ENCODE peak calls at places on chromosomes 5 and 9, in ten cellular contexts. Z is lung; S is anterior cingulate cortex; F is activated T-helper 1 cell treated with Interleukin-2 at 50 U/mL for 16 hours; N is NCI-H2029; O is T-helper 17 cell; M is RPMI8226; P is heart right ventricle; E is DMS153; V is stimulated activated CD8-positive, alpha-beta memory T cell treated with anti-CD3 and anti-CD28 coated beads, Interleukin-4, amount 100 ng/mL, for 24 hours. U is an unnamed sample.

GRCh38 chr5:92641031-92641962 is 939.7 kb downstream of the NR2F1-AS1 start:
- DNase-seq in S (no peak), E (peak), N (peak), Z (no peak), F (no peak), V (no peak), P (peak), O (no peak), M (peak), U (no peak)

GRCh38 chr9:98881836-98882568 is 61.7 kb upstream of the COL15A1 start:
- DNase-seq in F (no peak), Z (no peak), E (no peak), M (no peak), N (no peak), O (no peak), S (no peak), V (no peak), P (no peak), U (no peak)

GRCh38 chr5:154196955-154197652 is 6.6 kb downstream of the GALNT10 start:
- DNase-seq in E (no peak), P (no peak), V (no peak), M (no peak), F (no peak), N (peak), S (no peak), Z (no peak), O (no peak), U (no peak)

GRCh38 chr9:103627731-103628130 is 466.4 kb upstream of the SMC2 start:
- DNase-seq in F (no peak), V (no peak), O (no peak), E (no peak), S (no peak), Z (no peak), N (no peak), P (no peak), M (no peak), U (no peak)

GRCh38 chr9:127574089-127574921 is 37.8 kb upstream of the STXBP1 start:
- DNase-seq in S (no peak), V (no peak), M (peak), P (no peak), Z (peak), F (no peak), E (peak), N (peak), O (no peak), U (no peak)

GRCh38 chr5:116671211-116671736 is 96.7 kb upstream of the SEMA6A start:
- DNase-seq in S (no peak), N (no peak), E (no peak), V (no peak), M (peak), F (no peak), P (no peak), Z (no peak), O (no peak), U (no peak)

GRCh38 chr5:7877851-7878250 is 8.9 kb downstream of the MTRR start:
- DNase-seq in M (peak), O (no peak), V (no peak), P (no peak), N (peak), Z (no peak), F (no peak), E (no peak), S (no peak), U (no peak)

GRCh38 chr5:127556609-127557348 is 39.3 kb downstream of the PRRC1 start:
- DNase-seq in V (no peak), O (no peak), N (no peak), P (no peak), Z (no peak), M (no peak), S (no peak), E (no peak), F (no peak), U (no peak)

GRCh38 chr5:78522476-78523105 is 126.0 kb downstream of the LHFPL2 start:
- DNase-seq in F (no peak), M (no peak), S (no peak), P (no peak), O (no peak), V (no peak), E (no peak), Z (no peak), N (no peak), U (no peak)

GRCh38 chr5:154611341-154611767 is 133.3 kb upstream of the HAND1 start:
- DNase-seq in N (no peak), P (no peak), S (no peak), M (no peak), F (no peak), Z (no peak), E (no peak), V (no peak), O (no peak), U (no peak)

GRCh38 chr9:34659592-34660253 is 2.7 kb downstream of the CCL27 start:
- DNase-seq in V (no peak), O (no peak), F (no peak), Z (no peak), E (peak), M (peak), N (no peak), P (no peak), S (no peak), U (no peak)

GRCh38 chr5:129906177-129906887 is 2.1 kb downstream of the CHSY3 start:
- DNase-seq in S (no peak), Z (no peak), N (no peak), P (peak), V (no peak), F (no peak), M (no peak), E (no peak), O (no peak), U (no peak)